ENCODE peak calls at places on chromosomes 3 and 15, in eight cellular contexts. One of them, this sample, is unnamed.

GRCh38 chr15:34436956-34437442 is 609 bp downstream of the GOLGA8A start:
- DNase-seq in HCT116: no peak
- DNase-seq in GM12865: peak; percentile 60
- DNase-seq in epithelial cell of esophagus: peak; percentile 44
- DNase-seq in suprapubic skin: no peak
- DNase-seq in fibroblast of mammary gland: peak; percentile 12
- DNase-seq in neural crest cell: peak; percentile 36
- DNase-seq in endothelial cell: peak; percentile 57
- DNase-seq in this sample: peak; percentile 75

GRCh38 chr15:36671017-36671416 is 91.6 kb downstream of the CDIN1 start:
- DNase-seq in HCT116: no peak
- DNase-seq in GM12865: no peak
- DNase-seq in epithelial cell of esophagus: peak; percentile 32
- DNase-seq in suprapubic skin: no peak
- DNase-seq in fibroblast of mammary gland: no peak
- DNase-seq in neural crest cell: no peak
- DNase-seq in endothelial cell: no peak
- DNase-seq in this sample: no peak

GRCh38 chr3:174016186-174016585 is 618.6 kb downstream of the NLGN1 start:
- DNase-seq in HCT116: no peak
- DNase-seq in GM12865: no peak
- DNase-seq in epithelial cell of esophagus: peak; percentile 83
- DNase-seq in suprapubic skin: no peak
- DNase-seq in fibroblast of mammary gland: peak; percentile 95
- DNase-seq in neural crest cell: no peak
- DNase-seq in endothelial cell: no peak
- DNase-seq in this sample: no peak

GRCh38 chr3:131903988-131904415 is 130.8 kb downstream of the CPNE4 start:
- DNase-seq in HCT116: no peak
- DNase-seq in GM12865: no peak
- DNase-seq in epithelial cell of esophagus: peak; percentile 82
- DNase-seq in suprapubic skin: no peak
- DNase-seq in fibroblast of mammary gland: peak; percentile 93
- DNase-seq in neural crest cell: no peak
- DNase-seq in endothelial cell: no peak
- DNase-seq in this sample: no peak

GRCh38 chr3:122000936-122001605 is 21.0 kb downstream of the ILDR1 start:
- DNase-seq in HCT116: no peak
- DNase-seq in GM12865: no peak
- DNase-seq in epithelial cell of esophagus: no peak
- DNase-seq in suprapubic skin: no peak
- DNase-seq in fibroblast of mammary gland: peak; percentile 18
- DNase-seq in neural crest cell: no peak
- DNase-seq in endothelial cell: no peak
- DNase-seq in this sample: no peak

GRCh38 chr3:136919799-136920580 is 37.8 kb upstream of the IL20RB start:
- DNase-seq in HCT116: no peak
- DNase-seq in GM12865: no peak
- DNase-seq in epithelial cell of esophagus: no peak
- DNase-seq in suprapubic skin: no peak
- DNase-seq in fibroblast of mammary gland: no peak
- DNase-seq in neural crest cell: no peak
- DNase-seq in endothelial cell: no peak
- DNase-seq in this sample: no peak

GRCh38 chr3:46090161-46090591 is 62.9 kb upstream of the XCR1 start:
- DNase-seq in HCT116: no peak
- DNase-seq in GM12865: peak; percentile 60
- DNase-seq in epithelial cell of esophagus: peak; percentile 87
- DNase-seq in suprapubic skin: no peak
- DNase-seq in fibroblast of mammary gland: no peak
- DNase-seq in neural crest cell: no peak
- DNase-seq in endothelial cell: no peak
- DNase-seq in this sample: peak; percentile 16

GRCh38 chr15:70633394-70633793 is 130.0 kb downstream of the UACA start:
- DNase-seq in HCT116: no peak
- DNase-seq in GM12865: no peak
- DNase-seq in epithelial cell of esophagus: no peak
- DNase-seq in suprapubic skin: no peak
- DNase-seq in fibroblast of mammary gland: no peak
- DNase-seq in neural crest cell: no peak
- DNase-seq in endothelial cell: no peak
- DNase-seq in this sample: no peak

GRCh38 chr15:41780266-41780665 is 6.0 kb downstream of the MAPKBP1 start:
- DNase-seq in HCT116: no peak
- DNase-seq in GM12865: no peak
- DNase-seq in epithelial cell of esophagus: no peak
- DNase-seq in suprapubic skin: no peak
- DNase-seq in fibroblast of mammary gland: no peak
- DNase-seq in neural crest cell: no peak
- DNase-seq in endothelial cell: no peak
- DNase-seq in this sample: no peak

GRCh38 chr15:57273366-57273765 is 102.9 kb upstream of the CGNL1 start:
- DNase-seq in HCT116: no peak
- DNase-seq in GM12865: no peak
- DNase-seq in epithelial cell of esophagus: peak; percentile 41
- DNase-seq in suprapubic skin: no peak
- DNase-seq in fibroblast of mammary gland: no peak
- DNase-seq in neural crest cell: no peak
- DNase-seq in endothelial cell: no peak
- DNase-seq in this sample: no peak

GRCh38 chr3:13301295-13301987 is 118.7 kb downstream of the NUP210 start:
- DNase-seq in HCT116: peak; percentile 12
- DNase-seq in GM12865: peak; percentile 41
- DNase-seq in epithelial cell of esophagus: peak; percentile 73
- DNase-seq in suprapubic skin: no peak
- DNase-seq in fibroblast of mammary gland: peak; percentile 62
- DNase-seq in neural crest cell: no peak
- DNase-seq in endothelial cell: no peak
- DNase-seq in this sample: no peak

GRCh38 chr3:169846458-169847193 is 23.1 kb downstream of the LRRC31 start:
- DNase-seq in HCT116: peak; percentile 8
- DNase-seq in GM12865: peak; percentile 80
- DNase-seq in epithelial cell of esophagus: peak; percentile 95
- DNase-seq in suprapubic skin: no peak
- DNase-seq in fibroblast of mammary gland: peak; percentile 82
- DNase-seq in neural crest cell: no peak
- DNase-seq in endothelial cell: no peak
- DNase-seq in this sample: no peak

GRCh38 chr3:42387802-42388651 is 22.4 kb downstream of the LYZL4 start:
- DNase-seq in HCT116: no peak
- DNase-seq in GM12865: no peak
- DNase-seq in epithelial cell of esophagus: peak; percentile 13
- DNase-seq in suprapubic skin: no peak
- DNase-seq in fibroblast of mammary gland: peak; percentile 26
- DNase-seq in neural crest cell: no peak
- DNase-seq in endothelial cell: no peak
- DNase-seq in this sample: no peak

GRCh38 chr15:71601038-71601869 is 209.1 kb upstream of the NR2E3 start:
- DNase-seq in HCT116: no peak
- DNase-seq in GM12865: no peak
- DNase-seq in epithelial cell of esophagus: no peak
- DNase-seq in suprapubic skin: no peak
- DNase-seq in fibroblast of mammary gland: no peak
- DNase-seq in neural crest cell: no peak
- DNase-seq in endothelial cell: no peak
- DNase-seq in this sample: no peak

GRCh38 chr3:133570139-133570936 is 3.1 kb upstream of the CDV3 start:
- DNase-seq in HCT116: peak; percentile 55
- DNase-seq in GM12865: no peak
- DNase-seq in epithelial cell of esophagus: peak; percentile 85
- DNase-seq in suprapubic skin: no peak
- DNase-seq in fibroblast of mammary gland: peak; percentile 55
- DNase-seq in neural crest cell: no peak
- DNase-seq in endothelial cell: no peak
- DNase-seq in this sample: no peak

GRCh38 chr3:101940521-101940992 is 91.2 kb downstream of the NFKBIZ start:
- DNase-seq in HCT116: no peak
- DNase-seq in GM12865: no peak
- DNase-seq in epithelial cell of esophagus: peak; percentile 92
- DNase-seq in suprapubic skin: no peak
- DNase-seq in fibroblast of mammary gland: peak; percentile 96
- DNase-seq in neural crest cell: no peak
- DNase-seq in endothelial cell: no peak
- DNase-seq in this sample: no peak

GRCh38 chr15:72800819-72801481 is 17.4 kb upstream of the ADPGK start:
- DNase-seq in HCT116: no peak
- DNase-seq in GM12865: no peak
- DNase-seq in epithelial cell of esophagus: no peak
- DNase-seq in suprapubic skin: no peak
- DNase-seq in fibroblast of mammary gland: peak; percentile 34
- DNase-seq in neural crest cell: no peak
- DNase-seq in endothelial cell: no peak
- DNase-seq in this sample: no peak

GRCh38 chr3:99249627-99250026 is 348.1 kb upstream of the DCBLD2 start:
- DNase-seq in HCT116: no peak
- DNase-seq in GM12865: no peak
- DNase-seq in epithelial cell of esophagus: no peak
- DNase-seq in suprapubic skin: no peak
- DNase-seq in fibroblast of mammary gland: no peak
- DNase-seq in neural crest cell: no peak
- DNase-seq in endothelial cell: no peak
- DNase-seq in this sample: no peak

GRCh38 chr3:48938156-48938555 is 19.5 kb downstream of the ARIH2 start:
- DNase-seq in HCT116: no peak
- DNase-seq in GM12865: no peak
- DNase-seq in epithelial cell of esophagus: no peak
- DNase-seq in suprapubic skin: no peak
- DNase-seq in fibroblast of mammary gland: no peak
- DNase-seq in neural crest cell: no peak
- DNase-seq in endothelial cell: no peak
- DNase-seq in this sample: no peak

GRCh38 chr3:32009957-32010356 is 28.4 kb downstream of the ZNF860 start:
- DNase-seq in HCT116: no peak
- DNase-seq in GM12865: no peak
- DNase-seq in epithelial cell of esophagus: no peak
- DNase-seq in suprapubic skin: no peak
- DNase-seq in fibroblast of mammary gland: no peak
- DNase-seq in neural crest cell: no peak
- DNase-seq in endothelial cell: no peak
- DNase-seq in this sample: no peak

GRCh38 chr3:19645093-19645492 is 288.9 kb downstream of the EFHB start:
- DNase-seq in HCT116: no peak
- DNase-seq in GM12865: peak; percentile 65
- DNase-seq in epithelial cell of esophagus: peak; percentile 5
- DNase-seq in suprapubic skin: no peak
- DNase-seq in fibroblast of mammary gland: no peak
- DNase-seq in neural crest cell: no peak
- DNase-seq in endothelial cell: no peak
- DNase-seq in this sample: no peak

GRCh38 chr3:138615462-138615861 is 6.9 kb downstream of the FAIM start:
- DNase-seq in HCT116: no peak
- DNase-seq in GM12865: no peak
- DNase-seq in epithelial cell of esophagus: no peak
- DNase-seq in suprapubic skin: no peak
- DNase-seq in fibroblast of mammary gland: no peak
- DNase-seq in neural crest cell: no peak
- DNase-seq in endothelial cell: no peak
- DNase-seq in this sample: no peak

GRCh38 chr15:68489426-68489825 is 57.5 kb upstream of the ITGA11 start:
- DNase-seq in HCT116: no peak
- DNase-seq in GM12865: no peak
- DNase-seq in epithelial cell of esophagus: no peak
- DNase-seq in suprapubic skin: no peak
- DNase-seq in fibroblast of mammary gland: no peak
- DNase-seq in neural crest cell: no peak
- DNase-seq in endothelial cell: no peak
- DNase-seq in this sample: no peak
- TF ChIP-seq CTCF in HCT116: no peak
- TF ChIP-seq CTCF in GM12865: no peak
- TF ChIP-seq CTCF in epithelial cell of esophagus: no peak
- TF ChIP-seq CTCF in suprapubic skin: no peak
- TF ChIP-seq CTCF in fibroblast of mammary gland: no peak
- TF ChIP-seq CTCF in neural crest cell: no peak
- TF ChIP-seq CTCF in endothelial cell: no peak
- TF ChIP-seq CTCF in this sample: no peak

DNA sequence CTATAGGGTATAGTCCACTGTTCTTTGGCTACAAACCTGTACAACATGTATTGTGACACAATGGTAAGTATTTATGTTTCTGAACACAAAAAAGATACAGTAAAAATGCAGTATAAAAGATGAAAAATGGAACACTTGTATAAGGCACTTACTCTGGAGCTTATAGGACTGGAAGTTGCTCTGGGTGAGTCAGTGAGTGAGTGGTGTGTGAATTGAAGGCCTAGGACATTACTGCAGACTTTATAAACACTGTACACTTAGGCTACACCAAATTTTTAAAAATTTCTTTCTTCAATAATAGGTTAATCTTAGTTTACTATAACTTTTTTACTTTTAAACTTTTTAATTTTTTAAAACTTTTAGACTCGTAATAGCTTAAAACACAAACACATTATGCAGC is 10.5 kb upstream of the PDZRN3 start:
- DNase-seq in HCT116: no peak
- DNase-seq in GM12865: no peak
- DNase-seq in epithelial cell of esophagus: no peak
- DNase-seq in suprapubic skin: no peak
- DNase-seq in fibroblast of mammary gland: no peak
- DNase-seq in neural crest cell: no peak
- DNase-seq in endothelial cell: no peak
- DNase-seq in this sample: no peak
- TF ChIP-seq CTCF in HCT116: no peak
- TF ChIP-seq CTCF in GM12865: no peak
- TF ChIP-seq CTCF in epithelial cell of esophagus: no peak
- TF ChIP-seq CTCF in suprapubic skin: no peak
- TF ChIP-seq CTCF in fibroblast of mammary gland: no peak
- TF ChIP-seq CTCF in neural crest cell: no peak
- TF ChIP-seq CTCF in endothelial cell: no peak
- TF ChIP-seq CTCF in this sample: no peak

GRCh38 chr15:30905821-30906220 is 2.1 kb downstream of the FAN1 start:
- DNase-seq in HCT116: no peak
- DNase-seq in GM12865: no peak
- DNase-seq in epithelial cell of esophagus: no peak
- DNase-seq in suprapubic skin: no peak
- DNase-seq in fibroblast of mammary gland: no peak
- DNase-seq in neural crest cell: no peak
- DNase-seq in endothelial cell: no peak
- DNase-seq in this sample: no peak
- TF ChIP-seq CTCF in HCT116: no peak
- TF ChIP-seq CTCF in GM12865: no peak
- TF ChIP-seq CTCF in epithelial cell of esophagus: no peak
- TF ChIP-seq CTCF in suprapubic skin: no peak
- TF ChIP-seq CTCF in fibroblast of mammary gland: peak; percentile 6
- TF ChIP-seq CTCF in neural crest cell: no peak
- TF ChIP-seq CTCF in endothelial cell: no peak
- TF ChIP-seq CTCF in this sample: peak; percentile 29

GRCh38 chr3:165939141-165939540 is 101.9 kb upstream of the BCHE start:
- DNase-seq in HCT116: no peak
- DNase-seq in GM12865: no peak
- DNase-seq in epithelial cell of esophagus: no peak
- DNase-seq in suprapubic skin: no peak
- DNase-seq in fibroblast of mammary gland: no peak
- DNase-seq in neural crest cell: no peak
- DNase-seq in endothelial cell: no peak
- DNase-seq in this sample: no peak
- TF ChIP-seq CTCF in HCT116: no peak
- TF ChIP-seq CTCF in GM12865: no peak
- TF ChIP-seq CTCF in epithelial cell of esophagus: no peak
- TF ChIP-seq CTCF in suprapubic skin: no peak
- TF ChIP-seq CTCF in fibroblast of mammary gland: no peak
- TF ChIP-seq CTCF in neural crest cell: no peak
- TF ChIP-seq CTCF in endothelial cell: no peak
- TF ChIP-seq CTCF in this sample: no peak